ENCODE peak calls at places on chromosome 15, in five cellular contexts. One of them, this sample, is unnamed.

GRCh38 chr15:77027697-77028450 is 32.9 kb downstream of the PSTPIP1 start:
- DNase-seq in GM23248: no peak
- DNase-seq in AG04450: no peak
- DNase-seq in epithelial cell of esophagus: no peak
- DNase-seq in PC-9: no peak
- DNase-seq in this sample: peak

GRCh38 chr15:41417812-41418211 is 917 bp downstream of the RTF1 start:
- DNase-seq in GM23248: peak
- DNase-seq in AG04450: no peak
- DNase-seq in epithelial cell of esophagus: peak
- DNase-seq in PC-9: no peak
- DNase-seq in this sample: peak

GRCh38 chr15:98567951-98568350 is 80.4 kb upstream of the IGF1R start:
- DNase-seq in GM23248: no peak
- DNase-seq in AG04450: no peak
- DNase-seq in epithelial cell of esophagus: peak
- DNase-seq in PC-9: no peak
- DNase-seq in this sample: no peak

GRCh38 chr15:68821190-68821897 is 649 bp upstream of the ANP32A start:
- DNase-seq in GM23248: peak
- DNase-seq in AG04450: no peak
- DNase-seq in epithelial cell of esophagus: no peak
- DNase-seq in PC-9: no peak
- DNase-seq in this sample: no peak

GRCh38 chr15:32834156-32834555 is 116.4 kb downstream of the GREM1 start:
- DNase-seq in GM23248: no peak
- DNase-seq in AG04450: no peak
- DNase-seq in epithelial cell of esophagus: no peak
- DNase-seq in PC-9: no peak
- DNase-seq in this sample: no peak

GRCh38 chr15:96893159-96893906 is 562.8 kb downstream of the NR2F2 start:
- DNase-seq in GM23248: peak
- DNase-seq in AG04450: no peak
- DNase-seq in epithelial cell of esophagus: peak
- DNase-seq in PC-9: no peak
- DNase-seq in this sample: peak

GRCh38 chr15:42693496-42693895 is 43.4 kb downstream of the CDAN1 start:
- DNase-seq in GM23248: no peak
- DNase-seq in AG04450: no peak
- DNase-seq in epithelial cell of esophagus: no peak
- DNase-seq in PC-9: no peak
- DNase-seq in this sample: no peak

GRCh38 chr15:48871536-48871935 is 6.4 kb upstream of the EID1 start:
- DNase-seq in GM23248: peak
- DNase-seq in AG04450: no peak
- DNase-seq in epithelial cell of esophagus: peak
- DNase-seq in PC-9: peak
- DNase-seq in this sample: no peak

GRCh38 chr15:100767002-100767825 is 112.4 kb upstream of the ALDH1A3 start:
- DNase-seq in GM23248: no peak
- DNase-seq in AG04450: no peak
- DNase-seq in epithelial cell of esophagus: no peak
- DNase-seq in PC-9: no peak
- DNase-seq in this sample: peak

GRCh38 chr15:29107291-29107890 is 162.2 kb downstream of the NSMCE3 start:
- DNase-seq in GM23248: no peak
- DNase-seq in AG04450: no peak
- DNase-seq in epithelial cell of esophagus: no peak
- DNase-seq in PC-9: no peak
- DNase-seq in this sample: no peak

GRCh38 chr15:38085931-38086562 is 151.6 kb downstream of the TMCO5A start:
- DNase-seq in GM23248: peak
- DNase-seq in AG04450: peak
- DNase-seq in epithelial cell of esophagus: no peak
- DNase-seq in PC-9: no peak
- DNase-seq in this sample: no peak

GRCh38 chr15:33104276-33104675 is 90.2 kb downstream of the FMN1 start:
- DNase-seq in GM23248: peak
- DNase-seq in AG04450: no peak
- DNase-seq in epithelial cell of esophagus: peak
- DNase-seq in PC-9: peak
- DNase-seq in this sample: no peak

GRCh38 chr15:101635944-101636727 is 16.0 kb downstream of the TM2D3 start:
- DNase-seq in GM23248: peak
- DNase-seq in AG04450: no peak
- DNase-seq in epithelial cell of esophagus: no peak
- DNase-seq in PC-9: no peak
- DNase-seq in this sample: no peak

GRCh38 chr15:62344806-62345539 is 179.9 kb upstream of the C2CD4B start:
- DNase-seq in GM23248: peak
- DNase-seq in AG04450: peak
- DNase-seq in epithelial cell of esophagus: peak
- DNase-seq in PC-9: peak
- DNase-seq in this sample: peak

GRCh38 chr15:74754593-74755215 is 6.1 kb downstream of the CYP1A2 start:
- DNase-seq in GM23248: no peak
- DNase-seq in AG04450: no peak
- DNase-seq in epithelial cell of esophagus: no peak
- DNase-seq in PC-9: no peak
- DNase-seq in this sample: no peak
- H3K4me3 ChIP-seq in GM23248: no peak
- H3K4me3 ChIP-seq in AG04450: no peak
- H3K4me3 ChIP-seq in epithelial cell of esophagus: no peak
- H3K4me3 ChIP-seq in PC-9: no peak
- H3K4me3 ChIP-seq in this sample: no peak

GRCh38 chr15:92896543-92896942 is 3.6 kb upstream of the CHD2 start:
- DNase-seq in GM23248: peak
- DNase-seq in AG04450: no peak
- DNase-seq in epithelial cell of esophagus: no peak
- DNase-seq in PC-9: no peak
- DNase-seq in this sample: no peak
- H3K4me3 ChIP-seq in GM23248: peak
- H3K4me3 ChIP-seq in AG04450: no peak
- H3K4me3 ChIP-seq in epithelial cell of esophagus: no peak
- H3K4me3 ChIP-seq in PC-9: no peak
- H3K4me3 ChIP-seq in this sample: no peak

GRCh38 chr15:25849431-25849921 is 13.7 kb downstream of the ATP10A start:
- DNase-seq in GM23248: peak
- DNase-seq in AG04450: no peak
- DNase-seq in epithelial cell of esophagus: peak
- DNase-seq in PC-9: no peak
- DNase-seq in this sample: peak
- H3K4me3 ChIP-seq in GM23248: peak
- H3K4me3 ChIP-seq in AG04450: peak
- H3K4me3 ChIP-seq in epithelial cell of esophagus: no peak
- H3K4me3 ChIP-seq in PC-9: no peak
- H3K4me3 ChIP-seq in this sample: no peak

DNA sequence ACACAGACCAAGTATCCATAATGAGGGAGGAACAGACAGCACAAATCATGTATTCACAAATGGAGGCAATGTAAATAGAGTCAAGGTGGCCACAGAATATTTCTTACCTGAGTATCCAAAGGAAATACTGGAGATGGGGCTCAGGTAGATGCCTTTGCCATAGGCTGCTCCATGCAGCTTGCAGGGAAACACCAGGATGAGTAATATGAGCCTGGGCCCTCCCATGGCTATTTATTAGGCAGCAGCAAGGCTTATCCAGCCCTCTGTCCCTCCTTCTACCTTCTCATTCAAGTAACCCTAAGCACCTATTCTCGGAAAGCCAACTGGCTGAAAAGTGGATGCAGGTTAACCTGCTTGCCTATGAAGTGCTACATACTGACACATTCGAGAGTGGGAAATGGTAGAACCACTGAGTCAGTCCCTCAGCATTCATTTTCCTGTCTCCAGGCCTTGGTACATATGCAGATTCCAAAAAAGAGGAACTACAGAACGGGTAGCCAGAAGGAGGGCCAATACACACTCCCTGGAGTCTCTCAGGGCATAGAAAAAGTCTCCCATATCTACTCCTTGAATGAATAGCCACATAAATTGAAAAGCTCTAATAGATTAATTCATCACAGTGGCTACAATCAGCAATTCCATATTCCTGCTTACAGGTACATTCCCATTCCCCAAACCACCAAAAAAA is 18.3 kb upstream of the PKM start:
- DNase-seq in GM23248: no peak
- DNase-seq in AG04450: no peak
- DNase-seq in epithelial cell of esophagus: peak
- DNase-seq in PC-9: no peak
- DNase-seq in this sample: no peak
- H3K4me3 ChIP-seq in GM23248: no peak
- H3K4me3 ChIP-seq in AG04450: no peak
- H3K4me3 ChIP-seq in epithelial cell of esophagus: no peak
- H3K4me3 ChIP-seq in PC-9: no peak
- H3K4me3 ChIP-seq in this sample: no peak

DNA sequence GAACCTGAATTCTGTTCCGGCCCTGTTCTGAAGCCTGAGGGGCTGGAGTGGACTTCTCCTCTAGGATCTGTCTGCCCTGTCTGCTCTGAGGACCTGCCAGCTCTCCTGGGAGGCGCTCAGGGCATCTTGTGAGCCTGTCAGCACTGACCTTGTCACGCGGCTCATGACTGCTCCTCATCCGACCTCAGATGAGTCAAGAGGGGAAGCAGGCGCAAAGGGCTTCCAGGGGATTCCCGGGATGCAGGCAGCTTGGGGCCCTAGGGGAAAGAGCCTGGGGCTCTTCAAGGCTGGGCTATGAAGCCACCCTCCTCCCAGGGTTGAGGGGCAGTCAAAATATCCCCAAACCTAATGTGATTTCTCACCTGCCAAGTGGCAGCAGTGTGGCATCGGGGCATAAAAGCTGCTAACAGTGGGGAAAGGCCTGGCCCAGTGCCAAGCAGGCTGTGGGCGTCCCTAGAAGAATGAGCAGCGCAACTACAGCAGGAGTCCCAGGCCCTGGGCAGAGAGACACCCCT is 27.6 kb upstream of the ANKDD1A start:
- DNase-seq in GM23248: peak
- DNase-seq in AG04450: peak
- DNase-seq in epithelial cell of esophagus: peak
- DNase-seq in PC-9: peak
- DNase-seq in this sample: peak
- H3K4me3 ChIP-seq in GM23248: no peak
- H3K4me3 ChIP-seq in AG04450: no peak
- H3K4me3 ChIP-seq in epithelial cell of esophagus: no peak
- H3K4me3 ChIP-seq in PC-9: no peak
- H3K4me3 ChIP-seq in this sample: no peak

DNA sequence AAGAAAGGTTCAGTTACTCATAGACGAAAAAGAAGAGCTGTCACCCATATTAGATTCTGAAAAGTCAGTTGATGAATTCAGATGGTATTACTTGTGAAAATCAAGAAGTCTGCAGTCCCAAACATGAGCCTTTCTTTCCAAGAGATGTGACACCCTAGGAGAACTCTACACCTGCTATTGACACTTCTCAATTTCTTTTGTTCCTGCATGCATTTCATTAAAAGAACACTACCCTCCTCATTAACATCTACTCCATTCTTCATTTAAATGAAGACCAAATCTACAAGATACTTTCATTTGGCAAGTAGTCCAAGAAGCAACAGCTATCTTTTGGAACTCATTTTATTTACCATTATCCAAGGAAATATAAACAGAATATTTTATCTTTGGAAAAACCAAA is 6.6 kb downstream of the GABRB3 start:
- DNase-seq in GM23248: no peak
- DNase-seq in AG04450: no peak
- DNase-seq in epithelial cell of esophagus: no peak
- DNase-seq in PC-9: no peak
- DNase-seq in this sample: peak
- H3K4me3 ChIP-seq in GM23248: no peak
- H3K4me3 ChIP-seq in AG04450: no peak
- H3K4me3 ChIP-seq in epithelial cell of esophagus: no peak
- H3K4me3 ChIP-seq in PC-9: no peak
- H3K4me3 ChIP-seq in this sample: no peak

This sample was measured in H7.